ENCODE peak calls at places on chromosomes 13 and 19, in eight cellular contexts. Y is mammary epithelial cell, S is astrocyte, R is K562, P is fibroblast of lung, Q is GM12878, D is endothelial cell of umbilical vein, E is hepatocyte. Z is an unnamed sample.

GRCh38 chr13:66162470-66162869 is 1067.7 kb downstream of the PCDH9 start:
- DNase-seq in S (no peak), Y (no peak), E (no peak), D (no peak), Q (no peak), R (no peak), P (no peak), Z (no peak)

GRCh38 chr19:16894080-16894479 is 5.3 kb downstream of the F2RL3 start:
- DNase-seq in Q (no peak), S (no peak), P (no peak), D (no peak), R (peak; percentile 14), E (no peak), Y (no peak), Z (no peak)

GRCh38 chr13:27283906-27284523 is 13.4 kb downstream of the RASL11A start:
- DNase-seq in E (no peak), S (no peak), P (peak; percentile 66), Y (no peak), Q (no peak), R (peak; percentile 12), D (peak; percentile 26), Z (no peak)

GRCh38 chr19:14580623-14581237 is 2.2 kb upstream of the CLEC17A start:
- DNase-seq in Q (peak; percentile 57), D (no peak), R (peak; percentile 60), Y (no peak), S (no peak), E (no peak), P (no peak), Z (no peak)

GRCh38 chr13:60261432-60262351 is 98.0 kb upstream of the DIAPH3 start:
- DNase-seq in R (peak; percentile 26), D (no peak), Q (no peak), Y (no peak), S (no peak), E (no peak), P (no peak), Z (no peak)

GRCh38 chr13:49098198-49098597 is 121.9 kb upstream of the MLNR start:
- DNase-seq in P (peak; percentile 95), E (peak; percentile 51), R (peak; percentile 30), S (peak; percentile 99), Y (peak; percentile 94), D (peak; percentile 97), Q (no peak), Z (peak; percentile 32)

GRCh38 chr19:926595-927043 is 784 bp downstream of the ARID3A start:
- DNase-seq in E (peak; percentile 75), Q (no peak), Y (no peak), R (peak; percentile 74), D (no peak), P (no peak), S (no peak), Z (no peak)

GRCh38 chr13:90519157-90519556 is 828.3 kb upstream of the MIR17HG start:
- DNase-seq in Y (no peak), P (no peak), E (no peak), S (no peak), R (no peak), Q (no peak), D (no peak), Z (no peak)

GRCh38 chr19:48044561-48044960 is 682 bp upstream of the CABP5 start:
- DNase-seq in S (no peak), Q (no peak), E (no peak), R (no peak), Y (no peak), P (no peak), D (no peak), Z (no peak)

GRCh38 chr19:55113570-55114039 is 3.8 kb downstream of the PPP1R12C start:
- DNase-seq in S (peak; percentile 78), E (peak; percentile 95), P (peak; percentile 94), D (peak; percentile 88), R (peak; percentile 53), Q (no peak), Y (peak; percentile 16), Z (no peak)

GRCh38 chr13:88623150-88623549 is 952.0 kb downstream of the SLITRK5 start:
- DNase-seq in E (no peak), R (no peak), D (no peak), P (no peak), Q (no peak), Y (no peak), S (no peak), Z (no peak)

GRCh38 chr19:2274937-2275535 is 6.9 kb downstream of the PEAK3 start:
- DNase-seq in D (peak; percentile 60), S (peak; percentile 37), Q (no peak), Y (peak; percentile 44), P (peak; percentile 59), R (peak; percentile 71), E (peak; percentile 78), Z (no peak)

GRCh38 chr19:49155830-49156346 is 692 bp upstream of the HRC start:
- DNase-seq in E (no peak), Y (no peak), D (no peak), S (no peak), R (peak; percentile 75), P (no peak), Q (no peak), Z (no peak)

GRCh38 chr19:38031423-38031770 is 124.4 kb downstream of the SIPA1L3 start:
- DNase-seq in D (peak; percentile 63), E (no peak), Y (no peak), P (peak; percentile 69), R (no peak), S (peak; percentile 94), Q (no peak), Z (no peak)

GRCh38 chr13:50375792-50376191 is 360.5 kb downstream of the KCNRG start:
- DNase-seq in Q (no peak), S (peak; percentile 84), D (no peak), P (peak; percentile 51), E (no peak), R (no peak), Y (peak; percentile 34), Z (no peak)

GRCh38 chr13:70490320-70490935 is 382.2 kb upstream of the KLHL1 start:
- DNase-seq in E (no peak), Q (no peak), R (no peak), Y (no peak), S (no peak), D (no peak), P (no peak), Z (no peak)

GRCh38 chr19:44212865-44213346 is 574 bp downstream of the ZNF227 start:
- DNase-seq in P (peak; percentile 35), Y (peak; percentile 27), R (peak; percentile 30), D (peak; percentile 58), S (peak; percentile 30), Q (no peak), E (peak; percentile 20), Z (no peak)

GRCh38 chr19:4197625-4198466 is 15.4 kb downstream of the ANKRD24 start:
- DNase-seq in P (no peak), S (no peak), Y (peak; percentile 19), D (no peak), E (no peak), Q (no peak), R (no peak), Z (no peak)
- H3K4me3 ChIP-seq in P (no peak overlapping the region), S (no peak overlapping the region), Y (no peak overlapping the region), D (no peak overlapping the region), E (no peak overlapping the region), Q (no peak overlapping the region), R (no peak overlapping the region), Z (no peak overlapping the region)

GRCh38 chr13:73918691-73919090 is 215.5 kb downstream of the KLF12 start:
- DNase-seq in D (no peak), E (no peak), Y (no peak), P (no peak), Q (no peak), S (no peak), R (no peak), Z (no peak)

GRCh38 chr13:73924607-73925006 is 209.6 kb downstream of the KLF12 start:
- DNase-seq in R (no peak), Q (peak; percentile 33), D (no peak), Y (no peak), P (no peak), E (no peak), S (no peak), Z (no peak)

GRCh38 chr13:73922728-73923393 is 211.3 kb downstream of the KLF12 start:
- DNase-seq in E (no peak), R (no peak), S (peak; percentile 70), D (no peak), Y (no peak), Q (no peak), P (no peak), Z (no peak)
- H3K4me2 ChIP-seq in E (no peak overlapping the region), R (no peak overlapping the region), S (no peak overlapping the region), D (no peak overlapping the region), Y (no peak overlapping the region), Q (no peak overlapping the region), P (no peak overlapping the region), Z (no peak overlapping the region)

GRCh38 chr19:53981408-53981998 is 9.9 kb upstream of the CACNG6 start:
- DNase-seq in E (no peak), Y (no peak), Q (no peak), R (no peak), S (no peak), P (no peak), D (no peak), Z (no peak)

GRCh38 chr19:53977991-53978731 is 13.3 kb upstream of the CACNG6 start:
- DNase-seq in R (peak; percentile 20), Q (no peak), E (peak; percentile 85), P (peak; percentile 69), D (peak; percentile 94), S (peak; percentile 83), Y (peak; percentile 22), Z (no peak)

GRCh38 chr19:53977429-53977990 is 13.9 kb upstream of the CACNG6 start:
- DNase-seq in S (peak; percentile 79), R (peak; percentile 77), D (peak; percentile 90), E (peak; percentile 89), P (peak; percentile 76), Y (peak; percentile 63), Q (no peak), Z (no peak)

GRCh38 chr19:53980553-53981407 is 10.7 kb upstream of the CACNG6 start:
- DNase-seq in Y (peak; percentile 39), E (peak; percentile 67), S (peak; percentile 54), P (peak; percentile 4), D (peak; percentile 83), Q (no peak), R (peak; percentile 12), Z (no peak)

DNA sequence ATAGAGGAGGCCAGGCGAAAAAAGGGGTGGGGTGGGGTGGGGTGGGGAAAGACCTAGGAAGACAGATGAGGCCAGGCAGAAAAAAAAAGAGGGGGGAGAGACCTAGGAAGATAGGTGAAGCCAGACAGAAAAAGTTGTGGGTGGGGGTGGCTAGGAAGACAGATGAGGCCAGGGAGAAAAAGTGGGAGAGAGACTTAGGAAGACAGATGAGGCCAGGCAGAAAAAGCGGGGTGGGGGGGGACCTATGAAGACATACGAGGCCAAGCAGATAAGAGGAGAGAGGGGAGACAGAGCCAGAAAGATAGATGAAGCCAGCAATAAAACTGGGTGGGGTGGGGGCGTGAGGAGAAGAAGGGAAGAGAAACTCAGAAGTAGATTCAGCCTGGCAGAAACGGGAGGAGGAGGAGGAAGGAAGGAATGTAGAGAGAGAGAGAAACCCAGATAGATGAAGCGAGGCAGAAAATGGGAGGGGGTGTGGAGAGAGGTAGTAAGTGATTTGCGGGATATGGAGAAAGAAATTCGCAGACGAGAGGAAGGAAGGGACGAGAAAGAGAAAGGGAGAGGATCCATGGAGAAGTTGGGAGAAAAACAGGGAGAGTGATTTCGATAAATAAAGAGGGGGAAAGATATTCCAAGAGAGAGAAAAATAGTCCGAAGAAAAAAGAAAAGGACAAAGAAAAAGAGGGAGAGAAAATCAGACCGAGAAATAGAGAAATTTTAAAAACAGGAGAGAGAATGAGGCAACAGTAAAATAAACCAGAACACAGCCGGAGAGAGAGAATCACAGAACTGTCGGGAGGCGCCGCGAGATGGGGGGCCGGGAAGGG is 12.2 kb upstream of the CACNG6 start:
- DNase-seq in S (no peak), E (no peak), Q (no peak), R (no peak), Y (no peak), P (no peak), D (no peak), Z (no peak)
- TF ChIP-seq EZH2 in S (peak; percentile 40), E (peak; percentile 72), Q (no peak), R (no peak), Y (no peak), P (no peak), D (no peak), Z (peak; percentile 74)

GRCh38 chr19:40054632-40055031 is 1.4 kb downstream of the ZNF780B start:
- DNase-seq in R (peak; percentile 28), Y (no peak), Q (no peak), P (no peak), E (no peak), D (no peak), S (no peak), Z (no peak)
- H3K4me3 ChIP-seq in R (peak overlapping the region; percentile 64), Y (no peak overlapping the region), Q (peak overlapping the region; percentile 72), P (peak overlapping the region; percentile 90), E (peak overlapping the region; percentile 45), D (no peak overlapping the region), S (no peak overlapping the region), Z (no peak overlapping the region)

Z was measured in keratinocyte.